ENCODE peak calls at places on chromosome 21, in four cellular contexts. S is CD4-positive, alpha-beta T cell; B is CD8-positive, alpha-beta T cell; R is endothelial cell. Z is an unnamed sample.

GRCh38 chr21:37886726-37887309 is 29.4 kb downstream of the KCNJ6 start:
- DNase-seq in S (no peak), B (no peak), R (no peak), Z (no peak)

GRCh38 chr21:37593015-37593414 is 226.4 kb downstream of the DYRK1A start:
- DNase-seq in S (no peak), B (no peak), R (peak; percentile 67), Z (no peak)

GRCh38 chr21:16305686-16306085 is 575.9 kb downstream of the USP25 start:
- DNase-seq in S (no peak), B (no peak), R (no peak), Z (no peak)

GRCh38 chr21:36909901-36910561 is 56.4 kb downstream of the HLCS start:
- DNase-seq in S (no peak), B (no peak), R (no peak), Z (peak; percentile 85)

GRCh38 chr21:43694437-43695079 is 24.4 kb upstream of the PDXK start:
- DNase-seq in S (no peak), B (no peak), R (no peak), Z (no peak)

GRCh38 chr21:38660333-38661295 is 145.1 kb upstream of the ETS2 start:
- DNase-seq in S (no peak), B (no peak), R (peak; percentile 10), Z (no peak)

GRCh38 chr21:22476214-22476613 is 1478.0 kb downstream of the NCAM2 start:
- DNase-seq in S (no peak), B (no peak), R (no peak), Z (no peak)

GRCh38 chr21:38121888-38122705 is 134.7 kb upstream of the KCNJ15 start:
- DNase-seq in S (no peak), B (no peak), R (no peak), Z (no peak)

GRCh38 chr21:39125752-39126485 is 57.3 kb downstream of the PSMG1 start:
- DNase-seq in S (no peak), B (no peak), R (peak; percentile 54), Z (peak; percentile 64)

GRCh38 chr21:38938343-38938742 is 132.6 kb downstream of the ETS2 start:
- DNase-seq in S (no peak), B (no peak), R (peak; percentile 8), Z (no peak)

GRCh38 chr21:41570791-41571355 is 62.9 kb upstream of the TMPRSS2 start:
- DNase-seq in S (no peak), B (no peak), R (no peak), Z (no peak)

GRCh38 chr21:38352536-38353219 is 95.9 kb downstream of the KCNJ15 start:
- DNase-seq in S (peak; percentile 49), B (no peak), R (peak; percentile 81), Z (peak; percentile 69)

GRCh38 chr21:37829043-37829442 is 87.2 kb downstream of the KCNJ6 start:
- DNase-seq in S (no peak), B (no peak), R (no peak), Z (no peak)

GRCh38 chr21:34116569-34116968 is 43.2 kb downstream of the MRPS6 start:
- DNase-seq in S (no peak), B (no peak), R (no peak), Z (no peak)

GRCh38 chr21:29148535-29148934 is 18.1 kb downstream of the MAP3K7CL start:
- DNase-seq in S (no peak), B (no peak), R (no peak), Z (no peak)

GRCh38 chr21:22880573-22880972 is 1882.4 kb downstream of the NCAM2 start:
- DNase-seq in S (no peak), B (no peak), R (no peak), Z (no peak)

GRCh38 chr21:39321424-39321823 is 8.0 kb upstream of the BRWD1 start:
- DNase-seq in S (no peak), B (no peak), R (no peak), Z (peak; percentile 18)

GRCh38 chr21:38774152-38774551 is 31.6 kb upstream of the ETS2 start:
- DNase-seq in S (no peak), B (no peak), R (no peak), Z (no peak)

GRCh38 chr21:20249401-20249800 is 748.8 kb upstream of the NCAM2 start:
- DNase-seq in S (no peak), B (no peak), R (no peak), Z (no peak)

GRCh38 chr21:40595806-40596205 is 251.2 kb downstream of the DSCAM start:
- DNase-seq in S (no peak), B (no peak), R (no peak), Z (peak; percentile 5)

GRCh38 chr21:36207577-36208320 is 51.1 kb downstream of the DOP1B start:
- DNase-seq in S (no peak), B (no peak), R (no peak), Z (peak; percentile 8)

GRCh38 chr21:39232926-39233325 is 49.7 kb upstream of the PSMG1 start:
- DNase-seq in S (no peak), B (no peak), R (no peak), Z (no peak)

GRCh38 chr21:46636550-46637289 is 1.2 kb downstream of the PRMT2 start:
- DNase-seq in S (no peak), B (peak; percentile 37), R (no peak), Z (no peak)

GRCh38 chr21:46634427-46634826 is 1.0 kb upstream of the PRMT2 start:
- DNase-seq in S (no peak), B (no peak), R (no peak), Z (no peak)

GRCh38 chr21:46634966-46635323 is 529 bp upstream of the PRMT2 start:
- DNase-seq in S (no peak), B (no peak), R (no peak), Z (peak; percentile 69)

GRCh38 chr21:46636181-46636512 is 673 bp downstream of the PRMT2 start:
- DNase-seq in S (no peak), B (no peak), R (no peak), Z (no peak)

DNA sequence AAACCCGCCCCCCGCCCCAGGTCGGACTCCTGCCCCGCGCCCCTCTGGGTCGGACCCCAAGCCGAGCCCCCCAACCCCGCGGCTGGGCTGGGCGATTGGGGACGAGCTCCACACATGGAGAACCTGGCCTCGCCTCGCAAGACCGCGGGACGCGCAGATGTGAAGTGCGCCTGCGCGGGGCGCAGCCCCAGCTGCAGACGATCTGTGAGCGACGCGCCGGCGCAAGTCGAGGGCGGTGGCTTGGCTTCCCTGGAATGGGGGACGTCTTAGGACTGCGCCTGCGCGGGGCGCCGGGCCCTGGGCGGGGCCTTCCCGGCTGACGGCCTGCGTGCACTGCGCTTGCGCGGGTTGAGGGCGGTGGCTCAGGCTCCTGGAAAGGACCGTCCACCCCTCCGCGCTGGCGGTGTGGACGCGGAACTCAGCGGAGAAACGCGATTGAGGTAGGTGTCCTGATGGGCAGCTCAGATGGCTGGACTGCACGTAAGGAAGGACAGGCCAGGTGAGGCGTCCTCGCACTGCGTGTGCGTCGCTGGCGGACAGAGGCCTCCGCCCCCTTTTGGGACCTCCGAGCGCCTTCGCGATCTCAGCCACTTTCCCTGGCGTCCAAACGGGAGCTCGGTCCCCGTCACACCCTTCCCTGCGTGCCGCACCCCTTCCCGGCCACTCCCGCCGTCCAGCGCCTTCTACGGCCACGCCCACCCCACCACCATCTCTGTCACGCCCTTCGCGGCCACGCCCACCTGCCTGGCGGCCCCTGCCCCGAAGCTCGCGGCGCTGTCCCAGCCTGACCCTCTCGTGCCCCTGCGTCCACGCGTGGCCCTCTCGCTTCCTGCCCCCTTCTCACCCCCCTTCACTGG is at the start of gene PRMT2:
- DNase-seq in S (peak; percentile 96), B (peak; percentile 98), R (peak; percentile 99), Z (peak; percentile 100)
- TF ChIP-seq CTCF in S (no peak), B (no peak), R (no peak), Z (no peak)

DNA sequence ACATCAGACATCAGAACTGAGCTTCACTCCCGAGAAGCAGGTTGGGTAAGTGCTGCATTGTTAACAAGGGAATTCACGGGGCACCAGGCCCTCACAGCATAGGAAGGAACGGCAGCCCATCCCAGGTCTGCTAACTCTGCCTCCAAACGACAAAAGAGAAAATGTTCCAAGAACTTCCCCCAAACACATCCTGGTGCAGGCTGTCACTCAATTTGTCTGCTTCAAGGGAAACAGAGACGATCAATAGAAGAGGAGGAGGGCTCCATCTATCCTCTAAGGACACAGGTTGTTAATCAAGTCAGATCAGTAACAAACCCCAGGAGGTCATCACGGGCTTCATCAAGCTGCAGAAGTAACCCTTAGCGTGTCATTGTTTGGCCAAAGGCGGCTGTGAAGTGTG is 3.5 kb upstream of the TSPEAR start:
- DNase-seq in S (no peak), B (no peak), R (no peak), Z (no peak)
- TF ChIP-seq CTCF in S (no peak), B (no peak), R (no peak), Z (no peak)

GRCh38 chr21:32364387-32364786 is 28.4 kb downstream of the URB1 start:
- DNase-seq in S (no peak), B (no peak), R (no peak), Z (no peak)

GRCh38 chr21:32356874-32357395 is 35.9 kb downstream of the URB1 start:
- DNase-seq in S (no peak), B (no peak), R (no peak), Z (no peak)

GRCh38 chr21:32360401-32360981 is 32.3 kb downstream of the URB1 start:
- DNase-seq in S (no peak), B (no peak), R (no peak), Z (no peak)

GRCh38 chr21:32364801-32365200 is 28.0 kb downstream of the URB1 start:
- DNase-seq in S (no peak), B (no peak), R (no peak), Z (no peak)

DNA sequence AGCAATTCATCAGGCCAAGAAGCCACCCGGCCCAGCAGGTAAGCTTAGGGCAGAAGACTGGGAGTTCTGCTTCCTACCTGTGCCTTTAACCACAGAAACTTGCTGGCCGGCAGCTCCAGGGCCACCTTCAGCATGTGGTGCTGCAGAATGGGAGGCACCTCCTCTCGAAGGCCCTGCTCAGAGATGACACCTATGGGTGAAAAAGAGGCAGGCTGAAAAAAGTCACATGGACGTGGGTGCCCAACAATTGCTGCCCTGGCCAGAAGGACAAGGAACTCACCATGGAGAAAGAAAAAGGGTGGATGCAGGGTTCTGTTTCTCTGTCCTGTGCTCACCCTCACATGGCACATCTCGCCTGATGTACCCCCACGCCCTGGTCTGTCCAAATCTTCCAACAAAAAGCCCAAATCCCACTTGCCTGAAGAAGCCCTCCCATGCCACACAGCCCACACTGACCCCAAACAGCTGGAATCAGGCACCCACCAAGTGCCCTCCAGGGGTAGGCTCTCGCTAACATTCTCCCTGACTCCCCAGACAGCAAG is 33.0 kb downstream of the URB1 start:
- DNase-seq in S (no peak), B (no peak), R (no peak), Z (no peak)
- TF ChIP-seq CTCF in S (no peak), B (no peak), R (no peak), Z (no peak)

GRCh38 chr21:35150562-35151226 is 101.6 kb upstream of the RUNX1 start:
- DNase-seq in S (no peak), B (no peak), R (no peak), Z (peak; percentile 21)
- TF ChIP-seq CTCF in S (no peak), B (no peak), R (no peak), Z (no peak)

DNA sequence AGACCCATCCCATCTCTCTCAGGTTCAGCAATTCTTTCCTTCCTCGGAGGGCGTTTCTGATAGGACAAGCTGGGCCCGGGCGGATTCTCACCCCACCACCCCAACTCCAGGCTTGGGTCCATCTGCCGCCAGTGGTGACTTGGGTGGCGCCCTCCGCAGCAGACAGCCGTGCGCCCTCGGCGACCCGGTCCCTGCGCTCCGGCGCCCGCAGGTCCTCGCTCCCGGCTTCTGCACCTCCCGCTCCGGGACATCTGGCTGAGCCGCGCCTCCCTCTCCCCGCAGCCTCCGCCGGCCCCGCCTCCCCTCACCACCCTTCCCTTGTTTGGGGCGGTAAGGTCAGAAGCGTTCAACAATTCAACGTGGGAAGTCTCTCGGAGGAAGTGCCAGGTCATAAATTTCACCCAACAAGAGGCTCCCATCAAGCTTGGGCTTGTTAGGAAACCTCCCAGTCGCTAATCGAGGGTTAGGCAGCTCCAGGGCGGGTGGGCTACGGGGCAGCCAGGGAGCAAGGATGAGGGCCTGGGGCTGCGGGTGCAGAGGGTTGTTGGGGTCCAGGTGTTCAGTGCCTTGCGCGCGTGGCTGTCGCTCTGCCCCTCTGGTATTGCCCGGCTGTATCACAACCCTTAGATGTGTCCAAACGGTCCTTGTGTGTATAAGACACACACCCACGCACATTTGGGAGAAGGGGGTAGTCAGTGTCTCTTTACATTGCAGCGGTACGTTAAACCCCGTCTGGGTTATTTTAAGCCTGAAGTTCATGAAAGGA is 39.8 kb downstream of the OLIG1 start:
- DNase-seq in S (no peak), B (no peak), R (peak; percentile 29), Z (peak; percentile 25)
- TF ChIP-seq CTCF in S (no peak), B (no peak), R (no peak), Z (no peak)

Z was measured in RWPE1.